ENCODE peak calls at places on chromosomes 13 and 19, in seven cellular contexts. One of them, this sample, is unnamed.

GRCh38 chr19:32022946-32023832 is 322.2 kb upstream of the ZNF507 start:
- DNase-seq in NCI-H1930: no peak
- DNase-seq in psoas muscle: no peak
- DNase-seq in mesendoderm: no peak
- DNase-seq in aorta: no peak
- DNase-seq in caudate nucleus: no peak
- DNase-seq in activated naive CD4-positive, alpha-beta T cell treated with anti-CD3 and anti-CD28 coated beads, Interleukin-2, amount 10 ng/mL, durations not matched to agents 7 days and 5 days: no peak
- DNase-seq in this sample: no peak

GRCh38 chr13:98370806-98371553 is 193.9 kb upstream of the RNF113B start:
- DNase-seq in NCI-H1930: no peak
- DNase-seq in psoas muscle: peak
- DNase-seq in mesendoderm: no peak
- DNase-seq in aorta: no peak
- DNase-seq in caudate nucleus: no peak
- DNase-seq in activated naive CD4-positive, alpha-beta T cell treated with anti-CD3 and anti-CD28 coated beads, Interleukin-2, amount 10 ng/mL, durations not matched to agents 7 days and 5 days: no peak
- DNase-seq in this sample: no peak

GRCh38 chr13:29165840-29166239 is 345.7 kb downstream of the MTUS2 start:
- DNase-seq in NCI-H1930: no peak
- DNase-seq in psoas muscle: no peak
- DNase-seq in mesendoderm: peak
- DNase-seq in aorta: no peak
- DNase-seq in caudate nucleus: no peak
- DNase-seq in activated naive CD4-positive, alpha-beta T cell treated with anti-CD3 and anti-CD28 coated beads, Interleukin-2, amount 10 ng/mL, durations not matched to agents 7 days and 5 days: no peak
- DNase-seq in this sample: no peak

GRCh38 chr19:5828661-5829566 is 10.6 kb downstream of the FUT6 start:
- DNase-seq in NCI-H1930: peak
- DNase-seq in psoas muscle: no peak
- DNase-seq in mesendoderm: peak
- DNase-seq in aorta: no peak
- DNase-seq in caudate nucleus: no peak
- DNase-seq in activated naive CD4-positive, alpha-beta T cell treated with anti-CD3 and anti-CD28 coated beads, Interleukin-2, amount 10 ng/mL, durations not matched to agents 7 days and 5 days: peak
- DNase-seq in this sample: peak

GRCh38 chr13:26656919-26657318 is 99.4 kb downstream of the WASF3 start:
- DNase-seq in NCI-H1930: no peak
- DNase-seq in psoas muscle: no peak
- DNase-seq in mesendoderm: peak
- DNase-seq in aorta: no peak
- DNase-seq in caudate nucleus: no peak
- DNase-seq in activated naive CD4-positive, alpha-beta T cell treated with anti-CD3 and anti-CD28 coated beads, Interleukin-2, amount 10 ng/mL, durations not matched to agents 7 days and 5 days: no peak
- DNase-seq in this sample: no peak

GRCh38 chr13:111117961-111118360 is 2.9 kb downstream of the ARHGEF7 start:
- DNase-seq in NCI-H1930: no peak
- DNase-seq in psoas muscle: peak
- DNase-seq in mesendoderm: no peak
- DNase-seq in aorta: no peak
- DNase-seq in caudate nucleus: no peak
- DNase-seq in activated naive CD4-positive, alpha-beta T cell treated with anti-CD3 and anti-CD28 coated beads, Interleukin-2, amount 10 ng/mL, durations not matched to agents 7 days and 5 days: no peak
- DNase-seq in this sample: no peak

GRCh38 chr13:49055021-49055420 is 79.3 kb downstream of the FNDC3A start:
- DNase-seq in NCI-H1930: no peak
- DNase-seq in psoas muscle: no peak
- DNase-seq in mesendoderm: no peak
- DNase-seq in aorta: no peak
- DNase-seq in caudate nucleus: no peak
- DNase-seq in activated naive CD4-positive, alpha-beta T cell treated with anti-CD3 and anti-CD28 coated beads, Interleukin-2, amount 10 ng/mL, durations not matched to agents 7 days and 5 days: no peak
- DNase-seq in this sample: no peak

GRCh38 chr19:14400913-14401312 is 18.2 kb downstream of the DDX39A start:
- DNase-seq in NCI-H1930: no peak
- DNase-seq in psoas muscle: no peak
- DNase-seq in mesendoderm: no peak
- DNase-seq in aorta: no peak
- DNase-seq in caudate nucleus: no peak
- DNase-seq in activated naive CD4-positive, alpha-beta T cell treated with anti-CD3 and anti-CD28 coated beads, Interleukin-2, amount 10 ng/mL, durations not matched to agents 7 days and 5 days: no peak
- DNase-seq in this sample: no peak

GRCh38 chr19:6056801-6057650 is 53.3 kb downstream of the RFX2 start:
- DNase-seq in NCI-H1930: no peak
- DNase-seq in psoas muscle: peak
- DNase-seq in mesendoderm: peak
- DNase-seq in aorta: peak
- DNase-seq in caudate nucleus: peak
- DNase-seq in activated naive CD4-positive, alpha-beta T cell treated with anti-CD3 and anti-CD28 coated beads, Interleukin-2, amount 10 ng/mL, durations not matched to agents 7 days and 5 days: no peak
- DNase-seq in this sample: peak

GRCh38 chr13:43905435-43906031 is 25.8 kb downstream of the LACC1 start:
- DNase-seq in NCI-H1930: peak
- DNase-seq in psoas muscle: no peak
- DNase-seq in mesendoderm: peak
- DNase-seq in aorta: no peak
- DNase-seq in caudate nucleus: no peak
- DNase-seq in activated naive CD4-positive, alpha-beta T cell treated with anti-CD3 and anti-CD28 coated beads, Interleukin-2, amount 10 ng/mL, durations not matched to agents 7 days and 5 days: peak
- DNase-seq in this sample: peak

GRCh38 chr13:105272660-105273631 is 1262.5 kb downstream of the EFNB2 start:
- DNase-seq in NCI-H1930: no peak
- DNase-seq in psoas muscle: no peak
- DNase-seq in mesendoderm: peak
- DNase-seq in aorta: no peak
- DNase-seq in caudate nucleus: no peak
- DNase-seq in activated naive CD4-positive, alpha-beta T cell treated with anti-CD3 and anti-CD28 coated beads, Interleukin-2, amount 10 ng/mL, durations not matched to agents 7 days and 5 days: no peak
- DNase-seq in this sample: no peak

GRCh38 chr19:46495789-46496099 is at the start of gene PNMA8B:
- DNase-seq in NCI-H1930: peak
- DNase-seq in psoas muscle: peak
- DNase-seq in mesendoderm: peak
- DNase-seq in aorta: peak
- DNase-seq in caudate nucleus: peak
- DNase-seq in activated naive CD4-positive, alpha-beta T cell treated with anti-CD3 and anti-CD28 coated beads, Interleukin-2, amount 10 ng/mL, durations not matched to agents 7 days and 5 days: peak
- DNase-seq in this sample: no peak

GRCh38 chr19:20044663-20045062 is 5.4 kb upstream of the ZNF682 start:
- DNase-seq in NCI-H1930: no peak
- DNase-seq in psoas muscle: no peak
- DNase-seq in mesendoderm: no peak
- DNase-seq in aorta: no peak
- DNase-seq in caudate nucleus: no peak
- DNase-seq in activated naive CD4-positive, alpha-beta T cell treated with anti-CD3 and anti-CD28 coated beads, Interleukin-2, amount 10 ng/mL, durations not matched to agents 7 days and 5 days: no peak
- DNase-seq in this sample: no peak

GRCh38 chr19:6020972-6021805 is 43.2 kb upstream of the RANBP3 start:
- DNase-seq in NCI-H1930: no peak
- DNase-seq in psoas muscle: peak
- DNase-seq in mesendoderm: no peak
- DNase-seq in aorta: peak
- DNase-seq in caudate nucleus: no peak
- DNase-seq in activated naive CD4-positive, alpha-beta T cell treated with anti-CD3 and anti-CD28 coated beads, Interleukin-2, amount 10 ng/mL, durations not matched to agents 7 days and 5 days: no peak
- DNase-seq in this sample: peak

GRCh38 chr13:100827489-100828000 is 152.9 kb upstream of the TMTC4 start:
- DNase-seq in NCI-H1930: no peak
- DNase-seq in psoas muscle: no peak
- DNase-seq in mesendoderm: no peak
- DNase-seq in aorta: no peak
- DNase-seq in caudate nucleus: no peak
- DNase-seq in activated naive CD4-positive, alpha-beta T cell treated with anti-CD3 and anti-CD28 coated beads, Interleukin-2, amount 10 ng/mL, durations not matched to agents 7 days and 5 days: no peak
- DNase-seq in this sample: no peak

GRCh38 chr19:9854282-9854846 is 19.2 kb downstream of the PIN1 start:
- DNase-seq in NCI-H1930: no peak
- DNase-seq in psoas muscle: no peak
- DNase-seq in mesendoderm: no peak
- DNase-seq in aorta: no peak
- DNase-seq in caudate nucleus: no peak
- DNase-seq in activated naive CD4-positive, alpha-beta T cell treated with anti-CD3 and anti-CD28 coated beads, Interleukin-2, amount 10 ng/mL, durations not matched to agents 7 days and 5 days: no peak
- DNase-seq in this sample: no peak

GRCh38 chr19:34136127-34136526 is 36.2 kb upstream of the LSM14A start:
- DNase-seq in NCI-H1930: no peak
- DNase-seq in psoas muscle: no peak
- DNase-seq in mesendoderm: no peak
- DNase-seq in aorta: no peak
- DNase-seq in caudate nucleus: no peak
- DNase-seq in activated naive CD4-positive, alpha-beta T cell treated with anti-CD3 and anti-CD28 coated beads, Interleukin-2, amount 10 ng/mL, durations not matched to agents 7 days and 5 days: no peak
- DNase-seq in this sample: no peak

GRCh38 chr19:39078436-39079200 is 5.5 kb upstream of the ACP7 start:
- DNase-seq in NCI-H1930: no peak
- DNase-seq in psoas muscle: no peak
- DNase-seq in mesendoderm: no peak
- DNase-seq in aorta: no peak
- DNase-seq in caudate nucleus: peak
- DNase-seq in activated naive CD4-positive, alpha-beta T cell treated with anti-CD3 and anti-CD28 coated beads, Interleukin-2, amount 10 ng/mL, durations not matched to agents 7 days and 5 days: no peak
- DNase-seq in this sample: no peak

GRCh38 chr19:41442473-41443360 is at the start of gene ERICH4:
- DNase-seq in NCI-H1930: no peak
- DNase-seq in psoas muscle: no peak
- DNase-seq in mesendoderm: no peak
- DNase-seq in aorta: peak
- DNase-seq in caudate nucleus: no peak
- DNase-seq in activated naive CD4-positive, alpha-beta T cell treated with anti-CD3 and anti-CD28 coated beads, Interleukin-2, amount 10 ng/mL, durations not matched to agents 7 days and 5 days: no peak
- DNase-seq in this sample: no peak